ENCODE peak calls at places on chromosomes 3 and 15, in seven cellular contexts. U, T, N, B, R, Y and A are unnamed samples. For H3K79me1, the result is how much of the 10 kb centered on the place peaks cover.

GRCh38 chr3:107989651-107990050 is 101.2 kb downstream of the CD47 start:
- DNase-seq in U (no peak), T (no peak), N (no peak), B (no peak), R (no peak), Y (no peak), A (no peak)

GRCh38 chr3:43638594-43639447 is 17.0 kb upstream of the ANO10 start:
- DNase-seq in U (peak), T (no peak), N (peak), B (no peak), R (peak), Y (no peak), A (peak)

GRCh38 chr3:57784089-57784735 is 28.1 kb downstream of the SLMAP start:
- DNase-seq in U (no peak), T (no peak), N (no peak), B (no peak), R (no peak), Y (no peak), A (no peak)

GRCh38 chr3:45178131-45179023 is 32.2 kb upstream of the CDCP1 start:
- DNase-seq in U (peak), T (no peak), N (no peak), B (peak), R (no peak), Y (no peak), A (no peak)

GRCh38 chr3:172568713-172569112 is 45.5 kb upstream of the TNFSF10 start:
- DNase-seq in U (no peak), T (no peak), N (no peak), B (no peak), R (no peak), Y (no peak), A (no peak)

GRCh38 chr3:11288786-11289637 is 16.8 kb downstream of the ATG7 start:
- DNase-seq in U (peak), T (no peak), N (no peak), B (peak), R (peak), Y (no peak), A (no peak)

GRCh38 chr3:69204315-69204957 is 82.0 kb upstream of the LMOD3 start:
- DNase-seq in U (peak), T (no peak), N (no peak), B (no peak), R (no peak), Y (no peak), A (no peak)

GRCh38 chr15:82174471-82174870 is 88.1 kb downstream of the EFL1 start:
- DNase-seq in U (no peak), T (no peak), N (no peak), B (no peak), R (peak), Y (no peak), A (no peak)

GRCh38 chr15:68375716-68376220 is 56.2 kb downstream of the ITGA11 start:
- DNase-seq in U (no peak), T (no peak), N (no peak), B (no peak), R (no peak), Y (peak), A (no peak)

GRCh38 chr15:45606413-45606812 is 19.2 kb downstream of the BLOC1S6 start:
- DNase-seq in U (peak), T (no peak), N (no peak), B (no peak), R (no peak), Y (no peak), A (no peak)

GRCh38 chr3:75101329-75102147 is 487.1 kb upstream of the CNTN3 start:
- DNase-seq in U (no peak), T (peak), N (peak), B (no peak), R (no peak), Y (peak), A (peak)

GRCh38 chr3:144652573-144652972 is 681.0 kb downstream of the DIPK2A start:
- DNase-seq in U (peak), T (no peak), N (no peak), B (peak), R (no peak), Y (no peak), A (no peak)

GRCh38 chr3:53518495-53518981 is 24.1 kb downstream of the CACNA1D start:
- DNase-seq in U (no peak), T (no peak), N (no peak), B (peak), R (peak), Y (no peak), A (no peak)

GRCh38 chr3:114272271-114272670 is 21.6 kb upstream of the TIGIT start:
- DNase-seq in U (no peak), T (no peak), N (no peak), B (no peak), R (no peak), Y (no peak), A (no peak)

GRCh38 chr15:92277776-92278175 is 115.9 kb upstream of the ST8SIA2 start:
- DNase-seq in U (no peak), T (no peak), N (peak), B (no peak), R (no peak), Y (no peak), A (peak)

GRCh38 chr3:187550446-187550845 is 119.7 kb downstream of the SST start:
- DNase-seq in U (no peak), T (no peak), N (no peak), B (peak), R (no peak), Y (no peak), A (no peak)

GRCh38 chr3:129608087-129608935 is 1.8 kb upstream of the PLXND1 start:
- DNase-seq in U (peak), T (no peak), N (peak), B (peak), R (no peak), Y (no peak), A (peak)

GRCh38 chr3:102354818-102355515 is 79.8 kb upstream of the ZPLD1 start:
- DNase-seq in U (peak), T (no peak), N (no peak), B (peak), R (peak), Y (no peak), A (peak)

GRCh38 chr3:157429703-157430102 is 6.9 kb upstream of the PTX3 start:
- DNase-seq in U (peak), T (no peak), N (no peak), B (peak), R (no peak), Y (no peak), A (no peak)

GRCh38 chr3:8856721-8857120 is 87.3 kb upstream of the OXTR start:
- DNase-seq in U (peak), T (no peak), N (no peak), B (no peak), R (no peak), Y (no peak), A (no peak)

GRCh38 chr3:24128195-24129005 is 183.3 kb downstream of the NR1D2 start:
- DNase-seq in U (peak), T (no peak), N (no peak), B (no peak), R (no peak), Y (no peak), A (no peak)

GRCh38 chr15:89367485-89368451 is 33.1 kb upstream of the POLG start:
- DNase-seq in U (no peak), T (no peak), N (peak), B (no peak), R (peak), Y (peak), A (peak)
- H3K23ac ChIP-seq in U (no peak), T (peak), N (no peak), B (no peak), R (no peak), Y (no peak), A (no peak)

GRCh38 chr3:98974442-98974841 is 72.9 kb upstream of the DCBLD2 start:
- DNase-seq in U (no peak), T (no peak), N (no peak), B (no peak), R (no peak), Y (no peak), A (no peak)

GRCh38 chr3:98979296-98979695 is 77.8 kb upstream of the DCBLD2 start:
- DNase-seq in U (no peak), T (no peak), N (no peak), B (no peak), R (no peak), Y (no peak), A (no peak)

GRCh38 chr3:98978068-98978811 is 76.7 kb upstream of the DCBLD2 start:
- DNase-seq in U (no peak), T (no peak), N (no peak), B (no peak), R (no peak), Y (no peak), A (no peak)

GRCh38 chr3:98980915-98981596 is 79.6 kb upstream of the DCBLD2 start:
- DNase-seq in U (peak), T (no peak), N (no peak), B (peak), R (no peak), Y (no peak), A (peak)

DNA sequence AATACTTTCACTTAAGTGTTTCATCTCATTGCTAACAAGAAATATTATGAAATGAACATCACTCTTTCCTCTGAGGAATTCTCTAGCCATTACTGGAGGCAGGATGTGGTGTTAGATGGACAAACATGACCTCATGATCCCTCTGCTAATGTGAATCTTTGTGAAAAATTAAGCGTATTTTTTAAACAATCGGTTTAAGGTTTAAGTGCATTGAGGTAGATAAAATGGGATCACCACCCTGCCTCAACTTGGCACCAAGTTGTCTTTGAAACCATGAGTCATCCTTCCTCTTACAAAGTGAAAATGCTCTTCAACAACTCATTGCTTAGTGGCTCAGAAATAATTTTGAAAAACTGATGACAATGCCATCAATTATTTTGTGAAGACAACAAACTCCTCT is 76.0 kb upstream of the DCBLD2 start:
- DNase-seq in U (peak), T (no peak), N (no peak), B (peak), R (no peak), Y (no peak), A (no peak)
- H3K27ac ChIP-seq in U (no peak), T (no peak), N (no peak), B (peak), R (no peak), Y (no peak), A (no peak)

GRCh38 chr15:56886450-56886856 is 32.0 kb upstream of the TCF12 start:
- DNase-seq in U (peak), T (no peak), N (no peak), B (no peak), R (no peak), Y (no peak), A (no peak)

GRCh38 chr15:56891852-56892251 is 26.6 kb upstream of the TCF12 start:
- DNase-seq in U (no peak), T (no peak), N (no peak), B (no peak), R (no peak), Y (no peak), A (peak)

GRCh38 chr15:56886878-56887781 is 31.3 kb upstream of the TCF12 start:
- DNase-seq in U (peak), T (peak), N (peak), B (peak), R (peak), Y (peak), A (peak)

GRCh38 chr15:56890038-56890437 is 28.4 kb upstream of the TCF12 start:
- DNase-seq in U (no peak), T (no peak), N (no peak), B (no peak), R (no peak), Y (no peak), A (no peak)

DNA sequence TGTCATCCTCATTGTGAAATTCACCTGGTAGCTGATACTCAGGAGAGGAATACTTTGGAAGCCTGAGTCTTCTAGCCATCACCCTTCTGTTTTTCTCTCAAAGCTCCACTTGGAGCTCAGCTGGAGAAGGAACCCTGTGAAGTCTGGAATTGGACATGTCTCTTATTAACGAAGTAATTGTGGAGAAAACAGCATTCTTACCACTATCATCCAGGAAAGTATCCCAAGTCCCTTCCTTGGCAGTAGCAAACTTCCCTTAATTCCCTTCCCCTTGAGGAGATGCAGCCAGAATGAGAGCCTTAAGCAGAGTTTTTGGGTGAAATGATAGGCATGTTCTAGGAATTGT is 30.7 kb upstream of the TCF12 start:
- DNase-seq in U (no peak), T (no peak), N (no peak), B (no peak), R (no peak), Y (no peak), A (no peak)
- H3K79me1 ChIP-seq in U (under half), T (under half), N (under half), B (under half), R (under half), Y (under half), A (under half)

GRCh38 chr3:2024037-2024436 is 74.6 kb upstream of the CNTN4 start:
- DNase-seq in U (no peak), T (no peak), N (no peak), B (peak), R (no peak), Y (no peak), A (no peak)
- H3K23ac ChIP-seq in U (no peak), T (no peak), N (no peak), B (no peak), R (peak), Y (no peak), A (no peak)

GRCh38 chr3:55616803-55617202 is 129.7 kb upstream of the WNT5A start:
- DNase-seq in U (no peak), T (no peak), N (no peak), B (no peak), R (no peak), Y (no peak), A (peak)

GRCh38 chr3:55615694-55616310 is 128.7 kb upstream of the WNT5A start:
- DNase-seq in U (no peak), T (no peak), N (peak), B (peak), R (peak), Y (no peak), A (peak)

GRCh38 chr3:55617385-55617784 is 130.3 kb upstream of the WNT5A start:
- DNase-seq in U (no peak), T (no peak), N (no peak), B (no peak), R (no peak), Y (no peak), A (peak)

GRCh38 chr3:55619186-55619808 is 132.2 kb upstream of the WNT5A start:
- DNase-seq in U (no peak), T (no peak), N (no peak), B (no peak), R (no peak), Y (no peak), A (no peak)

GRCh38 chr3:55615039-55615693 is 128.1 kb upstream of the WNT5A start:
- DNase-seq in U (peak), T (no peak), N (no peak), B (no peak), R (no peak), Y (no peak), A (peak)
- H3K27ac ChIP-seq in U (peak), T (no peak), N (peak), B (no peak), R (peak), Y (no peak), A (peak)

GRCh38 chr3:149970716-149971402 is at the start of gene PFN2:
- DNase-seq in U (peak), T (peak), N (peak), B (peak), R (peak), Y (peak), A (peak)
- H3K79me1 ChIP-seq in U (under half), T (under half), N (under half), B (under half), R (under half), Y (under half), A (under half)

DNA sequence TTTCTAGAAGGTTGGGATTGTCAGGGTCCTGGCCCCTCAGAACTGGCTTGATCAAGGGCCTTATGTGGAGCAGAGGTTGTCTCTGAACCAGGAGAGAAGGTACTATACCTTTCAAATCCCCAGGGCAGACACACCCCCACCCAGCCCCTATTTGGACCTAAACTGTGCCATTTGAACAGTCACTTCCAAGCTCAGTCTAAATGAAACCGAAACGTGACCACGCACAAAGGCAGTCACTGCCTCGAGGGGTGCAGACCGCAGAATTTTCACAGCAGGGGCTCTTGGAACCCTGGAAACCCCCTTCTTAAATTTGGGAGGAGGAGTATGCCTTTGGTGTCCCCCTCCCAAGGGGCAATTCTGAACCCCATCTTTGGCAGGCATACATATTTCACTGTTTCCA is 53.7 kb downstream of the GRIP2 start:
- DNase-seq in U (no peak), T (no peak), N (no peak), B (no peak), R (no peak), Y (no peak), A (no peak)
- H3K23ac ChIP-seq in U (no peak), T (no peak), N (no peak), B (no peak), R (no peak), Y (no peak), A (no peak)